ENCODE peak calls at places on chromosomes 6 and 20, in six cellular contexts. One of them, this sample, is unnamed.

GRCh38 chr20:12969071-12969669 is 39.6 kb upstream of the SPTLC3 start:
- DNase-seq in body of pancreas: no peak
- DNase-seq in uterus: no peak
- DNase-seq in K562: no peak
- DNase-seq in tibial nerve: no peak
- DNase-seq in ovary: no peak
- DNase-seq in this sample: no peak

GRCh38 chr6:118725944-118726343 is 74.6 kb upstream of the CEP85L start:
- DNase-seq in tibial nerve: no peak
- DNase-seq in body of pancreas: no peak
- DNase-seq in uterus: no peak
- DNase-seq in ovary: no peak
- DNase-seq in K562: peak; percentile 46
- DNase-seq in this sample: no peak

GRCh38 chr20:709864-710761 is 34.5 kb upstream of the SCRT2 start:
- DNase-seq in ovary: no peak
- DNase-seq in K562: no peak
- DNase-seq in body of pancreas: no peak
- DNase-seq in tibial nerve: no peak
- DNase-seq in uterus: no peak
- DNase-seq in this sample: no peak

GRCh38 chr20:17518339-17519052 is 12.7 kb downstream of the BFSP1 start:
- DNase-seq in ovary: peak; percentile 66
- DNase-seq in uterus: no peak
- DNase-seq in body of pancreas: no peak
- DNase-seq in tibial nerve: no peak
- DNase-seq in K562: peak; percentile 37
- DNase-seq in this sample: no peak

GRCh38 chr20:57584768-57585461 is 24.0 kb downstream of the PCK1 start:
- DNase-seq in K562: no peak
- DNase-seq in body of pancreas: no peak
- DNase-seq in tibial nerve: no peak
- DNase-seq in uterus: no peak
- DNase-seq in ovary: no peak
- DNase-seq in this sample: no peak

GRCh38 chr6:35583893-35584688 is 71.4 kb upstream of the TULP1 start:
- DNase-seq in uterus: peak; percentile 87
- DNase-seq in ovary: peak; percentile 67
- DNase-seq in body of pancreas: peak; percentile 84
- DNase-seq in K562: peak; percentile 81
- DNase-seq in tibial nerve: no peak
- DNase-seq in this sample: peak; percentile 67

GRCh38 chr6:98092326-98092725 is 742.0 kb upstream of the POU3F2 start:
- DNase-seq in tibial nerve: no peak
- DNase-seq in K562: no peak
- DNase-seq in body of pancreas: no peak
- DNase-seq in ovary: no peak
- DNase-seq in uterus: no peak
- DNase-seq in this sample: no peak

GRCh38 chr6:161169060-161169459 is 104.8 kb downstream of the AGPAT4 start:
- DNase-seq in tibial nerve: no peak
- DNase-seq in K562: no peak
- DNase-seq in uterus: no peak
- DNase-seq in body of pancreas: no peak
- DNase-seq in ovary: no peak
- DNase-seq in this sample: no peak

GRCh38 chr6:107644513-107644912 is 154.6 kb downstream of the SOBP start:
- DNase-seq in tibial nerve: no peak
- DNase-seq in K562: no peak
- DNase-seq in body of pancreas: no peak
- DNase-seq in ovary: no peak
- DNase-seq in uterus: no peak
- DNase-seq in this sample: no peak

GRCh38 chr6:167325766-167326165 is 880 bp downstream of the TTLL2 start:
- DNase-seq in body of pancreas: no peak
- DNase-seq in ovary: no peak
- DNase-seq in K562: no peak
- DNase-seq in tibial nerve: no peak
- DNase-seq in uterus: no peak
- DNase-seq in this sample: peak; percentile 24

GRCh38 chr20:33490934-33491656 is 1.2 kb downstream of the CBFA2T2 start:
- DNase-seq in K562: no peak
- DNase-seq in ovary: no peak
- DNase-seq in uterus: no peak
- DNase-seq in body of pancreas: no peak
- DNase-seq in tibial nerve: no peak
- DNase-seq in this sample: no peak

GRCh38 chr6:49841424-49841823 is 24.9 kb downstream of the CRISP1 start:
- DNase-seq in ovary: no peak
- DNase-seq in tibial nerve: no peak
- DNase-seq in K562: peak; percentile 50
- DNase-seq in uterus: no peak
- DNase-seq in body of pancreas: no peak
- DNase-seq in this sample: no peak

GRCh38 chr6:143260857-143261256 is 189.6 kb downstream of the ADAT2 start:
- DNase-seq in tibial nerve: no peak
- DNase-seq in K562: no peak
- DNase-seq in uterus: no peak
- DNase-seq in body of pancreas: no peak
- DNase-seq in ovary: no peak
- DNase-seq in this sample: no peak

GRCh38 chr20:56826306-56826970 is 197.3 kb downstream of the TFAP2C start:
- DNase-seq in K562: no peak
- DNase-seq in uterus: peak; percentile 62
- DNase-seq in tibial nerve: no peak
- DNase-seq in ovary: no peak
- DNase-seq in body of pancreas: no peak
- DNase-seq in this sample: no peak

GRCh38 chr20:57361517-57361916 is 10.5 kb downstream of the RAE1 start:
- DNase-seq in uterus: no peak
- DNase-seq in K562: no peak
- DNase-seq in ovary: no peak
- DNase-seq in body of pancreas: no peak
- DNase-seq in tibial nerve: no peak
- DNase-seq in this sample: no peak

GRCh38 chr6:147132889-147133288 is 71.3 kb upstream of the STXBP5 start:
- DNase-seq in tibial nerve: no peak
- DNase-seq in uterus: no peak
- DNase-seq in ovary: no peak
- DNase-seq in K562: no peak
- DNase-seq in body of pancreas: no peak
- DNase-seq in this sample: no peak

DNA sequence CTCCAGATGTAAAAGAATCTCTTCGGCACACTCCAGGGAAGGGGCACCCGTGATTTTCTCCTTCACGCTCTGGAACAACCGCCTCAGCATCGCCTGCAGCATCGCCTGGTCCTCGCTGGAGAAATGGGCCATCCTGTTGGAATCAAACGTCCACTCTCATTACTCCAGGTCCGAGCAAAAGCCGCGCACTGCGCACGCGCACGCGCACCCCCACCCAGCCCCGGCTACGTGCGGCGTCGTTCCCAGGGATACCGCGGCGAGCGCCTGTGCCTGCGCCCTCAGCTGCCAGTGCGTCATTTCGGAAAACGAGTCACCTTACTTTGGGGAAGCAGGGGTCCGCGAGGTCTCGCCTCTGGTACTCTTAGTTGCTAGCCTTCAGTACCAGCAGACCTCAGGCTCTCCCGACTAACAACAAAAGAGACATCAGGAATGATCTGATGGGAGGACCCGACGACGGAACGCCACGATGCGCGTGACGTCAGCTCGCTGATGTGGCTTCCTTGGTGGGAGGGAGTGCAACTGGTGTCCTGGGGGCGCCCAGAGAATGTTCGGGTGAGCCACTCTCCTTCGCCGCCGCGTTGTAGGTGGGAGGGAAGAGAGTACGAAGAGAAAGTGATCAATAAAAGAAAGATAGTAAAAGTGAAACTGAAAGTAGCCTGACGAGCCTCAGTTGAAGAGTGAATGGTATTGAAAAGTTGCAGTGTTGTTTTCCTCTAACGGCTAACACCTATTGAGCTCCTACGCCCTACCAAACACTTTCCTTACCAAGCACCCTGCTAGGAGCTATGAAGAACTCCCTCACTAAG is at the start of gene TBC1D32:
- DNase-seq in body of pancreas: peak; percentile 94
- DNase-seq in uterus: peak; percentile 90
- DNase-seq in tibial nerve: peak; percentile 75
- DNase-seq in ovary: peak; percentile 96
- DNase-seq in K562: peak; percentile 95
- DNase-seq in this sample: peak; percentile 95
- TF ChIP-seq POLR2A in body of pancreas: peak; percentile 28
- TF ChIP-seq POLR2A in uterus: peak; percentile 66
- TF ChIP-seq POLR2A in tibial nerve: peak; percentile 30
- TF ChIP-seq POLR2A in ovary: peak; percentile 64
- TF ChIP-seq POLR2A in K562: peak; percentile 82
- TF ChIP-seq POLR2A in this sample: peak; percentile 47

GRCh38 chr20:51468636-51469035 is 73.9 kb downstream of the NFATC2 start:
- DNase-seq in tibial nerve: no peak
- DNase-seq in uterus: peak; percentile 8
- DNase-seq in K562: no peak
- DNase-seq in ovary: no peak
- DNase-seq in body of pancreas: no peak
- DNase-seq in this sample: no peak
- H3K4me3 ChIP-seq in tibial nerve: no peak overlapping the region
- H3K4me3 ChIP-seq in uterus: no peak overlapping the region
- H3K4me3 ChIP-seq in K562: no peak overlapping the region
- H3K4me3 ChIP-seq in ovary: no peak overlapping the region
- H3K4me3 ChIP-seq in body of pancreas: no peak overlapping the region
- H3K4me3 ChIP-seq in this sample: no peak overlapping the region

GRCh38 chr20:58677808-58678207 is 14.8 kb upstream of the NPEPL1 start:
- DNase-seq in K562: no peak
- DNase-seq in ovary: no peak
- DNase-seq in tibial nerve: no peak
- DNase-seq in body of pancreas: no peak
- DNase-seq in uterus: no peak
- DNase-seq in this sample: no peak
- H3K36me3 ChIP-seq in K562: peaks cover 66% of the 10 kb centered on the region
- H3K36me3 ChIP-seq in ovary: no peaks in the 10 kb centered on the region
- H3K36me3 ChIP-seq in tibial nerve: no peaks in the 10 kb centered on the region
- H3K36me3 ChIP-seq in body of pancreas: peaks cover 28% of the 10 kb centered on the region
- H3K36me3 ChIP-seq in uterus: no peaks in the 10 kb centered on the region
- H3K36me3 ChIP-seq in this sample: peaks cover 53% of the 10 kb centered on the region

GRCh38 chr6:130796313-130796905 is 30.8 kb upstream of the SMLR1 start:
- DNase-seq in ovary: no peak
- DNase-seq in tibial nerve: peak; percentile 30
- DNase-seq in uterus: no peak
- DNase-seq in body of pancreas: no peak
- DNase-seq in K562: no peak
- DNase-seq in this sample: no peak
- TF ChIP-seq POLR2A in ovary: no peak
- TF ChIP-seq POLR2A in tibial nerve: no peak
- TF ChIP-seq POLR2A in uterus: no peak
- TF ChIP-seq POLR2A in body of pancreas: no peak
- TF ChIP-seq POLR2A in K562: no peak
- TF ChIP-seq POLR2A in this sample: no peak